ENCODE peak calls at places on chromosomes 2 and 18, in six cellular contexts. V is nephron progenitor cell; Z is EH; G is activated CD4-positive, alpha-beta T cell treated with anti-CD3 and anti-CD28 coated beads, Interleukin-2, amount 10 ng/mL, durations not matched to agents 7 days and 5 days; W is HAP-1; E is heart right ventricle. P is an unnamed sample.

GRCh38 chr2:9408641-9409151 is 14.6 kb downstream of the ITGB1BP1 start:
- DNase-seq in W (no peak), E (no peak), G (no peak), Z (peak; percentile 41), V (no peak), P (peak; percentile 32)

GRCh38 chr18:48994044-48994651 is 43.4 kb upstream of the SMAD7 start:
- DNase-seq in W (no peak), V (no peak), Z (peak; percentile 98), E (no peak), G (no peak), P (peak; percentile 41)

GRCh38 chr2:219178377-219179175 is 501 bp downstream of the RETREG2 start:
- DNase-seq in V (peak; percentile 74), G (peak; percentile 44), E (peak; percentile 43), Z (peak; percentile 50), W (peak; percentile 60), P (no peak)

GRCh38 chr18:22185723-22186386 is 16.5 kb downstream of the GATA6 start:
- DNase-seq in E (no peak), G (no peak), W (no peak), Z (no peak), V (no peak), P (no peak)

GRCh38 chr2:98709530-98709929 is 21.4 kb downstream of the MGAT4A start:
- DNase-seq in W (no peak), Z (no peak), G (no peak), E (no peak), V (no peak), P (peak; percentile 28)

GRCh38 chr2:239258248-239258647 is 142.6 kb downstream of the HDAC4 start:
- DNase-seq in E (no peak), V (no peak), Z (no peak), W (no peak), G (no peak), P (no peak)

GRCh38 chr2:237696471-237696870 is 69.1 kb downstream of the LRRFIP1 start:
- DNase-seq in G (peak; percentile 46), W (no peak), E (no peak), Z (no peak), V (no peak), P (no peak)

GRCh38 chr2:176813526-176814179 is 398.9 kb upstream of the HNRNPA3 start:
- DNase-seq in V (no peak), G (no peak), Z (no peak), W (no peak), E (no peak), P (peak; percentile 15)

GRCh38 chr2:133986076-133986837 is 267.6 kb upstream of the MGAT5 start:
- DNase-seq in V (no peak), G (no peak), Z (peak; percentile 81), E (peak; percentile 32), W (no peak), P (no peak)

GRCh38 chr2:10385933-10386773 is 62.0 kb downstream of the ODC1 start:
- DNase-seq in G (no peak), E (no peak), W (no peak), Z (peak; percentile 80), V (no peak), P (no peak)

GRCh38 chr2:2703127-2703526 is 372.1 kb upstream of the MYT1L start:
- DNase-seq in E (no peak), V (no peak), Z (no peak), G (no peak), W (no peak), P (no peak)

P was measured in NCI-H2029 treated with DMSO at 0.1 percent for 48 hours.